ENCODE peak calls at places on chromosomes 13 and 19, in ten cellular contexts. One of them, this sample, is unnamed.

GRCh38 chr13:30847697-30848307 is 58.3 kb upstream of the MEDAG start:
- DNase-seq in ascending aorta: peak
- DNase-seq in AG08395: peak
- DNase-seq in NCI-H1417 treated with DMSO at 0.1 percent for 48 hours: no peak
- DNase-seq in mucosa of gallbladder: peak
- DNase-seq in mesenteric fat pad: no peak
- DNase-seq in mesothelial cell of epicardium: no peak
- DNase-seq in aorta: peak
- DNase-seq in iPS-NIHi11: no peak
- DNase-seq in cardiac fibroblast: peak
- DNase-seq in this sample: no peak

GRCh38 chr19:50191270-50191669 is 12.2 kb upstream of the MYH14 start:
- DNase-seq in ascending aorta: no peak
- DNase-seq in AG08395: no peak
- DNase-seq in NCI-H1417 treated with DMSO at 0.1 percent for 48 hours: no peak
- DNase-seq in mucosa of gallbladder: peak
- DNase-seq in mesenteric fat pad: no peak
- DNase-seq in mesothelial cell of epicardium: no peak
- DNase-seq in aorta: no peak
- DNase-seq in iPS-NIHi11: no peak
- DNase-seq in cardiac fibroblast: no peak
- DNase-seq in this sample: no peak

GRCh38 chr19:3175761-3176714 is 2.5 kb upstream of the S1PR4 start:
- DNase-seq in ascending aorta: no peak
- DNase-seq in AG08395: peak
- DNase-seq in NCI-H1417 treated with DMSO at 0.1 percent for 48 hours: no peak
- DNase-seq in mucosa of gallbladder: peak
- DNase-seq in mesenteric fat pad: no peak
- DNase-seq in mesothelial cell of epicardium: no peak
- DNase-seq in aorta: no peak
- DNase-seq in iPS-NIHi11: no peak
- DNase-seq in cardiac fibroblast: peak
- DNase-seq in this sample: peak

GRCh38 chr19:18507021-18507726 is 14.7 kb downstream of the ELL start:
- DNase-seq in ascending aorta: no peak
- DNase-seq in AG08395: no peak
- DNase-seq in NCI-H1417 treated with DMSO at 0.1 percent for 48 hours: no peak
- DNase-seq in mucosa of gallbladder: no peak
- DNase-seq in mesenteric fat pad: no peak
- DNase-seq in mesothelial cell of epicardium: no peak
- DNase-seq in aorta: no peak
- DNase-seq in iPS-NIHi11: no peak
- DNase-seq in cardiac fibroblast: no peak
- DNase-seq in this sample: peak

GRCh38 chr19:44847144-44848035 is 1.3 kb downstream of the NECTIN2 start:
- DNase-seq in ascending aorta: peak
- DNase-seq in AG08395: peak
- DNase-seq in NCI-H1417 treated with DMSO at 0.1 percent for 48 hours: no peak
- DNase-seq in mucosa of gallbladder: peak
- DNase-seq in mesenteric fat pad: peak
- DNase-seq in mesothelial cell of epicardium: peak
- DNase-seq in aorta: peak
- DNase-seq in iPS-NIHi11: no peak
- DNase-seq in cardiac fibroblast: peak
- DNase-seq in this sample: peak

GRCh38 chr13:65453982-65454381 is 1776.2 kb downstream of the PCDH9 start:
- DNase-seq in ascending aorta: no peak
- DNase-seq in AG08395: no peak
- DNase-seq in NCI-H1417 treated with DMSO at 0.1 percent for 48 hours: no peak
- DNase-seq in mucosa of gallbladder: no peak
- DNase-seq in mesenteric fat pad: no peak
- DNase-seq in mesothelial cell of epicardium: no peak
- DNase-seq in aorta: no peak
- DNase-seq in iPS-NIHi11: no peak
- DNase-seq in cardiac fibroblast: no peak
- DNase-seq in this sample: no peak

GRCh38 chr19:33444993-33445751 is 71.7 kb downstream of the CEBPG start:
- DNase-seq in ascending aorta: no peak
- DNase-seq in AG08395: no peak
- DNase-seq in NCI-H1417 treated with DMSO at 0.1 percent for 48 hours: no peak
- DNase-seq in mucosa of gallbladder: no peak
- DNase-seq in mesenteric fat pad: no peak
- DNase-seq in mesothelial cell of epicardium: no peak
- DNase-seq in aorta: no peak
- DNase-seq in iPS-NIHi11: no peak
- DNase-seq in cardiac fibroblast: no peak
- DNase-seq in this sample: no peak

GRCh38 chr19:38303517-38304351 is at the start of gene C19orf33:
- DNase-seq in ascending aorta: no peak
- DNase-seq in AG08395: no peak
- DNase-seq in NCI-H1417 treated with DMSO at 0.1 percent for 48 hours: no peak
- DNase-seq in mucosa of gallbladder: peak
- DNase-seq in mesenteric fat pad: no peak
- DNase-seq in mesothelial cell of epicardium: no peak
- DNase-seq in aorta: no peak
- DNase-seq in iPS-NIHi11: peak
- DNase-seq in cardiac fibroblast: peak
- DNase-seq in this sample: peak

GRCh38 chr19:6480843-6481415 is 658 bp downstream of the DENND1C start:
- DNase-seq in ascending aorta: no peak
- DNase-seq in AG08395: no peak
- DNase-seq in NCI-H1417 treated with DMSO at 0.1 percent for 48 hours: no peak
- DNase-seq in mucosa of gallbladder: no peak
- DNase-seq in mesenteric fat pad: no peak
- DNase-seq in mesothelial cell of epicardium: no peak
- DNase-seq in aorta: no peak
- DNase-seq in iPS-NIHi11: no peak
- DNase-seq in cardiac fibroblast: no peak
- DNase-seq in this sample: no peak

GRCh38 chr19:5170329-5170745 is 170.3 kb downstream of the PTPRS start:
- DNase-seq in ascending aorta: no peak
- DNase-seq in AG08395: no peak
- DNase-seq in NCI-H1417 treated with DMSO at 0.1 percent for 48 hours: no peak
- DNase-seq in mucosa of gallbladder: no peak
- DNase-seq in mesenteric fat pad: no peak
- DNase-seq in mesothelial cell of epicardium: no peak
- DNase-seq in aorta: no peak
- DNase-seq in iPS-NIHi11: peak
- DNase-seq in cardiac fibroblast: no peak
- DNase-seq in this sample: peak

GRCh38 chr13:24651718-24652345 is 28.4 kb upstream of the ATP12A start:
- DNase-seq in ascending aorta: no peak
- DNase-seq in AG08395: no peak
- DNase-seq in NCI-H1417 treated with DMSO at 0.1 percent for 48 hours: no peak
- DNase-seq in mucosa of gallbladder: no peak
- DNase-seq in mesenteric fat pad: no peak
- DNase-seq in mesothelial cell of epicardium: no peak
- DNase-seq in aorta: no peak
- DNase-seq in iPS-NIHi11: no peak
- DNase-seq in cardiac fibroblast: no peak
- DNase-seq in this sample: peak

GRCh38 chr19:35960432-35960972 is 24.3 kb downstream of the LRFN3 start:
- DNase-seq in ascending aorta: no peak
- DNase-seq in AG08395: no peak
- DNase-seq in NCI-H1417 treated with DMSO at 0.1 percent for 48 hours: no peak
- DNase-seq in mucosa of gallbladder: no peak
- DNase-seq in mesenteric fat pad: no peak
- DNase-seq in mesothelial cell of epicardium: no peak
- DNase-seq in aorta: no peak
- DNase-seq in iPS-NIHi11: no peak
- DNase-seq in cardiac fibroblast: no peak
- DNase-seq in this sample: no peak

GRCh38 chr13:51841732-51842131 is 3.2 kb downstream of the TMEM272 start:
- DNase-seq in ascending aorta: no peak
- DNase-seq in AG08395: no peak
- DNase-seq in NCI-H1417 treated with DMSO at 0.1 percent for 48 hours: no peak
- DNase-seq in mucosa of gallbladder: no peak
- DNase-seq in mesenteric fat pad: no peak
- DNase-seq in mesothelial cell of epicardium: no peak
- DNase-seq in aorta: no peak
- DNase-seq in iPS-NIHi11: no peak
- DNase-seq in cardiac fibroblast: no peak
- DNase-seq in this sample: no peak

GRCh38 chr13:41588899-41589298 is 131.5 kb downstream of the RGCC start:
- DNase-seq in ascending aorta: no peak
- DNase-seq in AG08395: peak
- DNase-seq in NCI-H1417 treated with DMSO at 0.1 percent for 48 hours: no peak
- DNase-seq in mucosa of gallbladder: no peak
- DNase-seq in mesenteric fat pad: no peak
- DNase-seq in mesothelial cell of epicardium: no peak
- DNase-seq in aorta: no peak
- DNase-seq in iPS-NIHi11: no peak
- DNase-seq in cardiac fibroblast: peak
- DNase-seq in this sample: no peak

GRCh38 chr19:32345261-32346207 is at the start of gene ZNF507:
- DNase-seq in ascending aorta: peak
- DNase-seq in AG08395: peak
- DNase-seq in NCI-H1417 treated with DMSO at 0.1 percent for 48 hours: no peak
- DNase-seq in mucosa of gallbladder: peak
- DNase-seq in mesenteric fat pad: peak
- DNase-seq in mesothelial cell of epicardium: peak
- DNase-seq in aorta: peak
- DNase-seq in iPS-NIHi11: peak
- DNase-seq in cardiac fibroblast: peak
- DNase-seq in this sample: peak

GRCh38 chr13:99909097-99909835 is 62.3 kb downstream of the ZIC5 start:
- DNase-seq in ascending aorta: no peak
- DNase-seq in AG08395: no peak
- DNase-seq in NCI-H1417 treated with DMSO at 0.1 percent for 48 hours: no peak
- DNase-seq in mucosa of gallbladder: no peak
- DNase-seq in mesenteric fat pad: no peak
- DNase-seq in mesothelial cell of epicardium: no peak
- DNase-seq in aorta: no peak
- DNase-seq in iPS-NIHi11: no peak
- DNase-seq in cardiac fibroblast: no peak
- DNase-seq in this sample: no peak

GRCh38 chr19:35208121-35208520 is 20.4 kb downstream of the FAM187B start:
- DNase-seq in ascending aorta: no peak
- DNase-seq in AG08395: no peak
- DNase-seq in NCI-H1417 treated with DMSO at 0.1 percent for 48 hours: no peak
- DNase-seq in mucosa of gallbladder: no peak
- DNase-seq in mesenteric fat pad: no peak
- DNase-seq in mesothelial cell of epicardium: no peak
- DNase-seq in aorta: no peak
- DNase-seq in iPS-NIHi11: no peak
- DNase-seq in cardiac fibroblast: no peak
- DNase-seq in this sample: no peak

GRCh38 chr19:21758296-21758695 is 9.1 kb downstream of the ZNF100 start:
- DNase-seq in ascending aorta: no peak
- DNase-seq in AG08395: no peak
- DNase-seq in NCI-H1417 treated with DMSO at 0.1 percent for 48 hours: no peak
- DNase-seq in mucosa of gallbladder: no peak
- DNase-seq in mesenteric fat pad: no peak
- DNase-seq in mesothelial cell of epicardium: no peak
- DNase-seq in aorta: no peak
- DNase-seq in iPS-NIHi11: no peak
- DNase-seq in cardiac fibroblast: no peak
- DNase-seq in this sample: no peak

GRCh38 chr13:34458756-34459462 is 483.2 kb upstream of the NBEA start:
- DNase-seq in ascending aorta: no peak
- DNase-seq in AG08395: no peak
- DNase-seq in NCI-H1417 treated with DMSO at 0.1 percent for 48 hours: no peak
- DNase-seq in mucosa of gallbladder: peak
- DNase-seq in mesenteric fat pad: no peak
- DNase-seq in mesothelial cell of epicardium: no peak
- DNase-seq in aorta: no peak
- DNase-seq in iPS-NIHi11: no peak
- DNase-seq in cardiac fibroblast: no peak
- DNase-seq in this sample: no peak

GRCh38 chr19:54172764-54173699 is at the start of gene TMC4:
- DNase-seq in ascending aorta: no peak
- DNase-seq in AG08395: no peak
- DNase-seq in NCI-H1417 treated with DMSO at 0.1 percent for 48 hours: no peak
- DNase-seq in mucosa of gallbladder: peak
- DNase-seq in mesenteric fat pad: no peak
- DNase-seq in mesothelial cell of epicardium: no peak
- DNase-seq in aorta: no peak
- DNase-seq in iPS-NIHi11: peak
- DNase-seq in cardiac fibroblast: no peak
- DNase-seq in this sample: peak

GRCh38 chr19:1369214-1369805 is 14.4 kb upstream of the NDUFS7 start:
- DNase-seq in ascending aorta: no peak
- DNase-seq in AG08395: no peak
- DNase-seq in NCI-H1417 treated with DMSO at 0.1 percent for 48 hours: no peak
- DNase-seq in mucosa of gallbladder: no peak
- DNase-seq in mesenteric fat pad: no peak
- DNase-seq in mesothelial cell of epicardium: no peak
- DNase-seq in aorta: no peak
- DNase-seq in iPS-NIHi11: no peak
- DNase-seq in cardiac fibroblast: no peak
- DNase-seq in this sample: no peak

GRCh38 chr19:47020992-47021496 is 1.4 kb downstream of the NPAS1 start:
- DNase-seq in ascending aorta: no peak
- DNase-seq in AG08395: peak
- DNase-seq in NCI-H1417 treated with DMSO at 0.1 percent for 48 hours: no peak
- DNase-seq in mucosa of gallbladder: no peak
- DNase-seq in mesenteric fat pad: no peak
- DNase-seq in mesothelial cell of epicardium: no peak
- DNase-seq in aorta: no peak
- DNase-seq in iPS-NIHi11: peak
- DNase-seq in cardiac fibroblast: no peak
- DNase-seq in this sample: no peak

GRCh38 chr19:55542292-55542855 is 3.0 kb downstream of the SBK3 start:
- DNase-seq in ascending aorta: no peak
- DNase-seq in AG08395: no peak
- DNase-seq in NCI-H1417 treated with DMSO at 0.1 percent for 48 hours: no peak
- DNase-seq in mucosa of gallbladder: no peak
- DNase-seq in mesenteric fat pad: no peak
- DNase-seq in mesothelial cell of epicardium: no peak
- DNase-seq in aorta: no peak
- DNase-seq in iPS-NIHi11: no peak
- DNase-seq in cardiac fibroblast: no peak
- DNase-seq in this sample: no peak

GRCh38 chr19:16160943-16161560 is 12.3 kb downstream of the CIB3 start:
- DNase-seq in ascending aorta: no peak
- DNase-seq in AG08395: peak
- DNase-seq in NCI-H1417 treated with DMSO at 0.1 percent for 48 hours: no peak
- DNase-seq in mucosa of gallbladder: no peak
- DNase-seq in mesenteric fat pad: no peak
- DNase-seq in mesothelial cell of epicardium: no peak
- DNase-seq in aorta: no peak
- DNase-seq in iPS-NIHi11: no peak
- DNase-seq in cardiac fibroblast: peak
- DNase-seq in this sample: peak

GRCh38 chr19:3433313-3433712 is 47.0 kb downstream of the SMIM24 start:
- DNase-seq in ascending aorta: no peak
- DNase-seq in AG08395: no peak
- DNase-seq in NCI-H1417 treated with DMSO at 0.1 percent for 48 hours: no peak
- DNase-seq in mucosa of gallbladder: no peak
- DNase-seq in mesenteric fat pad: no peak
- DNase-seq in mesothelial cell of epicardium: no peak
- DNase-seq in aorta: no peak
- DNase-seq in iPS-NIHi11: no peak
- DNase-seq in cardiac fibroblast: no peak
- DNase-seq in this sample: no peak

GRCh38 chr19:17245535-17245984 is at the start of gene NR2F6:
- DNase-seq in ascending aorta: no peak
- DNase-seq in AG08395: peak
- DNase-seq in NCI-H1417 treated with DMSO at 0.1 percent for 48 hours: no peak
- DNase-seq in mucosa of gallbladder: no peak
- DNase-seq in mesenteric fat pad: no peak
- DNase-seq in mesothelial cell of epicardium: peak
- DNase-seq in aorta: no peak
- DNase-seq in iPS-NIHi11: no peak
- DNase-seq in cardiac fibroblast: no peak
- DNase-seq in this sample: no peak

GRCh38 chr13:78430166-78430791 is 173.1 kb downstream of the POU4F1 start:
- DNase-seq in ascending aorta: no peak
- DNase-seq in AG08395: no peak
- DNase-seq in NCI-H1417 treated with DMSO at 0.1 percent for 48 hours: no peak
- DNase-seq in mucosa of gallbladder: no peak
- DNase-seq in mesenteric fat pad: no peak
- DNase-seq in mesothelial cell of epicardium: no peak
- DNase-seq in aorta: no peak
- DNase-seq in iPS-NIHi11: peak
- DNase-seq in cardiac fibroblast: no peak
- DNase-seq in this sample: no peak

GRCh38 chr13:111267205-111267604 is 53.2 kb upstream of the TEX29 start:
- DNase-seq in ascending aorta: no peak
- DNase-seq in AG08395: no peak
- DNase-seq in NCI-H1417 treated with DMSO at 0.1 percent for 48 hours: no peak
- DNase-seq in mucosa of gallbladder: no peak
- DNase-seq in mesenteric fat pad: no peak
- DNase-seq in mesothelial cell of epicardium: no peak
- DNase-seq in aorta: no peak
- DNase-seq in iPS-NIHi11: no peak
- DNase-seq in cardiac fibroblast: no peak
- DNase-seq in this sample: no peak

This sample was measured in transverse colon.